ENCODE peak calls at places on chromosomes 2 and 18, in ten cellular contexts. K is stimulated activated CD8-positive, alpha-beta memory T cell treated with anti-CD3 and anti-CD28 coated beads, Interleukin-2, amount 100 ng/mL, for 1 hour; B is naive thymus-derived CD4-positive, alpha-beta T cell; G is fibroblast of the aortic adventitia; M is globus pallidus; N is GM12891; E is SK-MEL-5; Y is foreskin melanocyte; D is HFFc6; Z is central memory CD8-positive, alpha-beta T cell. I is an unnamed sample.
A peak's percentile ranks its signal among the peaks of the same experiment; 100 is the strongest.

GRCh38 chr2:161415467-161416293 is 417 bp upstream of the TBR1 start:
- DNase-seq in K (no peak), B (peak; percentile 31), G (no peak), M (no peak), N (no peak), E (no peak), Y (no peak), D (no peak), Z (no peak), I (no peak)

GRCh38 chr2:54543736-54544396 is 87.7 kb downstream of the SPTBN1 start:
- DNase-seq in K (no peak), B (no peak), G (no peak), M (no peak), N (no peak), E (no peak), Y (no peak), D (no peak), Z (no peak), I (no peak)

GRCh38 chr2:165376571-165376975 is 92.9 kb upstream of the CSRNP3 start:
- DNase-seq in K (no peak), B (no peak), G (peak; percentile 4), M (peak; percentile 35), N (no peak), E (no peak), Y (peak; percentile 14), D (no peak), Z (no peak), I (no peak)

GRCh38 chr2:19559596-19560240 is 201.3 kb upstream of the OSR1 start:
- DNase-seq in K (no peak), B (peak; percentile 25), G (no peak), M (no peak), N (no peak), E (no peak), Y (no peak), D (no peak), Z (no peak), I (no peak)

GRCh38 chr2:52886556-52886955 is 881.0 kb upstream of the CHAC2 start:
- DNase-seq in K (no peak), B (no peak), G (no peak), M (no peak), N (no peak), E (no peak), Y (no peak), D (no peak), Z (no peak), I (no peak)

GRCh38 chr2:173184031-173185004 is 108.7 kb downstream of the MAP3K20 start:
- DNase-seq in K (no peak), B (no peak), G (peak; percentile 100), M (no peak), N (no peak), E (no peak), Y (peak; percentile 40), D (peak; percentile 98), Z (no peak), I (no peak)

GRCh38 chr2:8543065-8543411 is 138.8 kb upstream of the ID2 start:
- DNase-seq in K (no peak), B (no peak), G (no peak), M (no peak), N (no peak), E (no peak), Y (no peak), D (no peak), Z (no peak), I (peak; percentile 61)

GRCh38 chr2:176637497-176638166 is 368.4 kb downstream of the MTX2 start:
- DNase-seq in K (no peak), B (no peak), G (peak; percentile 16), M (no peak), N (peak; percentile 47), E (peak; percentile 73), Y (peak; percentile 57), D (peak; percentile 62), Z (no peak), I (no peak)

GRCh38 chr2:45047301-45047700 is 38.0 kb upstream of the SIX2 start:
- DNase-seq in K (no peak), B (no peak), G (no peak), M (no peak), N (no peak), E (no peak), Y (no peak), D (no peak), Z (no peak), I (no peak)

GRCh38 chr2:168751104-168751768 is 51.2 kb upstream of the NOSTRIN start:
- DNase-seq in K (no peak), B (peak; percentile 81), G (no peak), M (no peak), N (peak; percentile 3), E (no peak), Y (peak; percentile 28), D (no peak), Z (peak; percentile 18), I (no peak)

GRCh38 chr18:79905389-79905911 is 46.0 kb downstream of the SLC66A2 start:
- DNase-seq in K (no peak), B (no peak), G (peak; percentile 14), M (no peak), N (no peak), E (no peak), Y (no peak), D (no peak), Z (no peak), I (no peak)

GRCh38 chr2:185859506-185859905 is 120.9 kb downstream of the FSIP2 start:
- DNase-seq in K (no peak), B (no peak), G (no peak), M (no peak), N (no peak), E (no peak), Y (peak; percentile 37), D (no peak), Z (no peak), I (no peak)

GRCh38 chr2:178271629-178272333 is 77.5 kb downstream of the OSBPL6 start:
- DNase-seq in K (no peak), B (no peak), G (peak; percentile 93), M (peak; percentile 56), N (no peak), E (no peak), Y (no peak), D (no peak), Z (no peak), I (no peak)

GRCh38 chr18:48342125-48342524 is 67.1 kb downstream of the ZBTB7C start:
- DNase-seq in K (no peak), B (no peak), G (no peak), M (peak; percentile 62), N (no peak), E (no peak), Y (no peak), D (no peak), Z (no peak), I (no peak)